ENCODE peak calls at places on chromosomes 12 and 14, in five cellular contexts. One of them, this sample, is unnamed.

GRCh38 chr14:22071001-22071400 is 397.4 kb upstream of the OR4E1 start:
- DNase-seq in upper lobe of right lung: no peak
- DNase-seq in colonic mucosa: no peak
- DNase-seq in endothelial cell of umbilical vein: no peak
- DNase-seq in pancreas: no peak
- DNase-seq in this sample: no peak

GRCh38 chr12:67046062-67046461 is 223.1 kb upstream of the CAND1 start:
- DNase-seq in upper lobe of right lung: no peak
- DNase-seq in colonic mucosa: no peak
- DNase-seq in endothelial cell of umbilical vein: no peak
- DNase-seq in pancreas: no peak
- DNase-seq in this sample: no peak

GRCh38 chr14:65222434-65222833 is 120.1 kb upstream of the MAX start:
- DNase-seq in upper lobe of right lung: peak; percentile 73
- DNase-seq in colonic mucosa: peak; percentile 77
- DNase-seq in endothelial cell of umbilical vein: peak; percentile 80
- DNase-seq in pancreas: peak; percentile 51
- DNase-seq in this sample: peak; percentile 46

GRCh38 chr12:57215668-57216013 is 953 bp upstream of the NXPH4 start:
- DNase-seq in upper lobe of right lung: no peak
- DNase-seq in colonic mucosa: no peak
- DNase-seq in endothelial cell of umbilical vein: no peak
- DNase-seq in pancreas: no peak
- DNase-seq in this sample: no peak

GRCh38 chr14:23435540-23436326 is at the start of gene MYH7:
- DNase-seq in upper lobe of right lung: no peak
- DNase-seq in colonic mucosa: no peak
- DNase-seq in endothelial cell of umbilical vein: no peak
- DNase-seq in pancreas: no peak
- DNase-seq in this sample: no peak

GRCh38 chr12:15963271-15963670 is 52.1 kb downstream of the DERA start:
- DNase-seq in upper lobe of right lung: no peak
- DNase-seq in colonic mucosa: no peak
- DNase-seq in endothelial cell of umbilical vein: peak; percentile 29
- DNase-seq in pancreas: no peak
- DNase-seq in this sample: no peak

GRCh38 chr14:69997849-69998248 is 118.6 kb downstream of the SMOC1 start:
- DNase-seq in upper lobe of right lung: no peak
- DNase-seq in colonic mucosa: no peak
- DNase-seq in endothelial cell of umbilical vein: peak; percentile 83
- DNase-seq in pancreas: peak; percentile 70
- DNase-seq in this sample: peak; percentile 54

GRCh38 chr12:108747563-108747962 is 16.2 kb upstream of the CORO1C start:
- DNase-seq in upper lobe of right lung: peak; percentile 6
- DNase-seq in colonic mucosa: no peak
- DNase-seq in endothelial cell of umbilical vein: no peak
- DNase-seq in pancreas: no peak
- DNase-seq in this sample: no peak

GRCh38 chr14:95519699-95520098 is 3.2 kb upstream of the SYNE3 start:
- DNase-seq in upper lobe of right lung: no peak
- DNase-seq in colonic mucosa: peak; percentile 69
- DNase-seq in endothelial cell of umbilical vein: peak; percentile 81
- DNase-seq in pancreas: no peak
- DNase-seq in this sample: peak; percentile 47

GRCh38 chr14:32762886-32763285 is 175.8 kb upstream of the NPAS3 start:
- DNase-seq in upper lobe of right lung: no peak
- DNase-seq in colonic mucosa: no peak
- DNase-seq in endothelial cell of umbilical vein: no peak
- DNase-seq in pancreas: no peak
- DNase-seq in this sample: no peak

GRCh38 chr14:80587096-80587724 is 354.3 kb downstream of the CEP128 start:
- DNase-seq in upper lobe of right lung: no peak
- DNase-seq in colonic mucosa: no peak
- DNase-seq in endothelial cell of umbilical vein: peak; percentile 48
- DNase-seq in pancreas: no peak
- DNase-seq in this sample: no peak

GRCh38 chr12:84601483-84601882 is 311.1 kb downstream of the SLC6A15 start:
- DNase-seq in upper lobe of right lung: no peak
- DNase-seq in colonic mucosa: no peak
- DNase-seq in endothelial cell of umbilical vein: no peak
- DNase-seq in pancreas: no peak
- DNase-seq in this sample: no peak

GRCh38 chr12:27549231-27549800 is 25.3 kb downstream of the PPFIBP1 start:
- DNase-seq in upper lobe of right lung: no peak
- DNase-seq in colonic mucosa: no peak
- DNase-seq in endothelial cell of umbilical vein: peak; percentile 91
- DNase-seq in pancreas: no peak
- DNase-seq in this sample: no peak

GRCh38 chr14:68380304-68380840 is 412.5 kb downstream of the ZFP36L1 start:
- DNase-seq in upper lobe of right lung: no peak
- DNase-seq in colonic mucosa: no peak
- DNase-seq in endothelial cell of umbilical vein: no peak
- DNase-seq in pancreas: no peak
- DNase-seq in this sample: no peak

GRCh38 chr14:75562048-75562447 is 16.4 kb upstream of the FLVCR2 start:
- DNase-seq in upper lobe of right lung: no peak
- DNase-seq in colonic mucosa: no peak
- DNase-seq in endothelial cell of umbilical vein: no peak
- DNase-seq in pancreas: no peak
- DNase-seq in this sample: no peak

GRCh38 chr12:8709124-8709830 is 11.5 kb downstream of the RIMKLB start:
- DNase-seq in upper lobe of right lung: no peak
- DNase-seq in colonic mucosa: peak; percentile 31
- DNase-seq in endothelial cell of umbilical vein: peak; percentile 60
- DNase-seq in pancreas: no peak
- DNase-seq in this sample: no peak

GRCh38 chr12:45543887-45544286 is 185.6 kb upstream of the ARID2 start:
- DNase-seq in upper lobe of right lung: no peak
- DNase-seq in colonic mucosa: peak; percentile 56
- DNase-seq in endothelial cell of umbilical vein: peak; percentile 79
- DNase-seq in pancreas: peak; percentile 28
- DNase-seq in this sample: peak; percentile 9

DNA sequence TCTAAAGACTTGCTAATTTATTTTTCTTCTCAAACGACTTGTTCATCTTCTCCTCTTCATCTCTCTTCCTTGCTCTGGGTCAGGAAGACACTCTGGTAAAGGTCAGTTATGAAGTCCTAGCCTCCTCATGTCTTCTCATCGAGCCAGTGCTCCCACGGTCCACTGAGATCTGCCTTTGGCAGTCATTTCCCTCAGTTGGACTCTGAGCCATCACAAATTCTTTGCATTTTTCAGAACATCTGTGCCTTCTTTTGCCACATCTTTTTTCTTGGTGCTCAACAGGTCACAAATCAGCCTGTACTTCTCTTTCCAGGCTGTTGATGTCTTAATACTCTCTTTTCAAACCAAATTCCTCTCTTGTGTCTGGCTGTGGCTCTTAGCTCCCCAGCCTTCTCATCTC is 49.7 kb downstream of the IGF1 start:
- DNase-seq in upper lobe of right lung: no peak
- DNase-seq in colonic mucosa: no peak
- DNase-seq in endothelial cell of umbilical vein: no peak
- DNase-seq in pancreas: no peak
- DNase-seq in this sample: no peak
- H3K4me1 ChIP-seq in upper lobe of right lung: peaks cover 4% of the 10 kb centered on the region
- H3K4me1 ChIP-seq in colonic mucosa: no peaks in the 10 kb centered on the region
- H3K4me1 ChIP-seq in endothelial cell of umbilical vein: no peaks in the 10 kb centered on the region
- H3K4me1 ChIP-seq in pancreas: no peaks in the 10 kb centered on the region
- H3K4me1 ChIP-seq in this sample: peaks cover 9% of the 10 kb centered on the region

GRCh38 chr12:120247621-120248030 is 17.9 kb downstream of the PXN start:
- DNase-seq in upper lobe of right lung: no peak
- DNase-seq in colonic mucosa: no peak
- DNase-seq in endothelial cell of umbilical vein: no peak
- DNase-seq in pancreas: no peak
- DNase-seq in this sample: no peak

GRCh38 chr12:120249266-120249874 is 16.2 kb downstream of the PXN start:
- DNase-seq in upper lobe of right lung: no peak
- DNase-seq in colonic mucosa: no peak
- DNase-seq in endothelial cell of umbilical vein: peak; percentile 14
- DNase-seq in pancreas: no peak
- DNase-seq in this sample: no peak

GRCh38 chr12:120249875-120250795 is 15.4 kb downstream of the PXN start:
- DNase-seq in upper lobe of right lung: no peak
- DNase-seq in colonic mucosa: no peak
- DNase-seq in endothelial cell of umbilical vein: peak; percentile 53
- DNase-seq in pancreas: no peak
- DNase-seq in this sample: peak; percentile 50

GRCh38 chr12:120254809-120255208 is 10.7 kb downstream of the PXN start:
- DNase-seq in upper lobe of right lung: no peak
- DNase-seq in colonic mucosa: no peak
- DNase-seq in endothelial cell of umbilical vein: peak; percentile 90
- DNase-seq in pancreas: no peak
- DNase-seq in this sample: no peak

GRCh38 chr12:120252071-120252906 is 13.2 kb downstream of the PXN start:
- DNase-seq in upper lobe of right lung: no peak
- DNase-seq in colonic mucosa: no peak
- DNase-seq in endothelial cell of umbilical vein: peak; percentile 1
- DNase-seq in pancreas: no peak
- DNase-seq in this sample: no peak
- H3K4me1 ChIP-seq in upper lobe of right lung: peaks cover 87% of the 10 kb centered on the region
- H3K4me1 ChIP-seq in colonic mucosa: no peaks in the 10 kb centered on the region
- H3K4me1 ChIP-seq in endothelial cell of umbilical vein: peaks cover 68% of the 10 kb centered on the region
- H3K4me1 ChIP-seq in pancreas: peaks cover 9% of the 10 kb centered on the region
- H3K4me1 ChIP-seq in this sample: peaks cover 74% of the 10 kb centered on the region

GRCh38 chr14:99579903-99580570 is 24.0 kb downstream of the CCDC85C start:
- DNase-seq in upper lobe of right lung: peak; percentile 83
- DNase-seq in colonic mucosa: peak; percentile 81
- DNase-seq in endothelial cell of umbilical vein: peak; percentile 41
- DNase-seq in pancreas: peak; percentile 35
- DNase-seq in this sample: peak; percentile 83

GRCh38 chr14:99581371-99581770 is 22.6 kb downstream of the CCDC85C start:
- DNase-seq in upper lobe of right lung: no peak
- DNase-seq in colonic mucosa: no peak
- DNase-seq in endothelial cell of umbilical vein: no peak
- DNase-seq in pancreas: no peak
- DNase-seq in this sample: no peak

GRCh38 chr14:99576761-99577705 is 27.0 kb downstream of the CCDC85C start:
- DNase-seq in upper lobe of right lung: no peak
- DNase-seq in colonic mucosa: no peak
- DNase-seq in endothelial cell of umbilical vein: no peak
- DNase-seq in pancreas: no peak
- DNase-seq in this sample: peak; percentile 40

GRCh38 chr14:99578541-99579044 is 25.4 kb downstream of the CCDC85C start:
- DNase-seq in upper lobe of right lung: no peak
- DNase-seq in colonic mucosa: no peak
- DNase-seq in endothelial cell of umbilical vein: no peak
- DNase-seq in pancreas: no peak
- DNase-seq in this sample: no peak

DNA sequence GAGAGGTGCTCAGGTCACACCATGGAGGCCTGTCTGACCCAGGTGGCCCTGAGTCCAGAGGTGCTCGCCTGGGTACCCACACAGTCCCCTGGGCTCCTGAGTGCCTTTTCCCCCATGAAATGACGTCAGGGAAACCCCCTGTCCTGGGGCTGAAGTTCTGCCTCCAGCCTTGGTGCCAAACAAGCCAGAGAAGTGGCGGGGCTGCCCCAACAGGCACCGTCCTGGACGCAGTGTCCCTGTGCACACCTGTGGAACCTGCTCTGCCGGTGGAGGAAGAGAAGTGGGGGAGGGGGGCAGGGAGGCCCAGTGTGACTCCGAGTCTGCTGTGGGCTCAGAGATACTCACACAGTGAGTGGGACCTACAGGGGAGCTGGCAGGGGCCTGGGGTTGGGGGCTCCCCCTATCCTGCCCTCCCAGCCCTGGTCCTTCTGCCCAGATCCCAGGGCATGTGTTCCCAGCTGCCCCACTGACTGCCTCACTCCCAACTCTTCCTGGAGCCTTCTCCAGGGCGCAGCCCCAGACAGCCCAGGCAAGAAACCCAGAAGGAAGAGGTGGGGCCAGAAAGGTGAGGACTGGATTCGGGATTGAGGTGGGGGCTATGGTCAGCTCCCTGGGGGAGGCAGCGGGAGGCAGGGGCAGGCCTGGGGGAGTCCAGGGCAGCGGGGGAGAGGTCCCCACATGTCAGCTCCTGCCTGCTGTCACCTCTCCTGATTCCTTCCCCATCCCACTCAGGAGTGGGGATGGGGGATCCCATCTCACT is 24.8 kb downstream of the CCDC85C start:
- DNase-seq in upper lobe of right lung: peak; percentile 91
- DNase-seq in colonic mucosa: peak; percentile 86
- DNase-seq in endothelial cell of umbilical vein: no peak
- DNase-seq in pancreas: peak; percentile 88
- DNase-seq in this sample: peak; percentile 95
- H3K4me1 ChIP-seq in upper lobe of right lung: peaks cover 37% of the 10 kb centered on the region
- H3K4me1 ChIP-seq in colonic mucosa: peaks cover 43% of the 10 kb centered on the region
- H3K4me1 ChIP-seq in endothelial cell of umbilical vein: peaks cover 4% of the 10 kb centered on the region
- H3K4me1 ChIP-seq in pancreas: peaks cover 45% of the 10 kb centered on the region
- H3K4me1 ChIP-seq in this sample: peaks cover 56% of the 10 kb centered on the region

GRCh38 chr12:49744363-49744885 is 3.1 kb downstream of the TMBIM6 start:
- DNase-seq in upper lobe of right lung: no peak
- DNase-seq in colonic mucosa: no peak
- DNase-seq in endothelial cell of umbilical vein: no peak
- DNase-seq in pancreas: no peak
- DNase-seq in this sample: no peak
- H3K4me1 ChIP-seq in upper lobe of right lung: peaks cover 44% of the 10 kb centered on the region
- H3K4me1 ChIP-seq in colonic mucosa: peaks cover 4% of the 10 kb centered on the region
- H3K4me1 ChIP-seq in endothelial cell of umbilical vein: peaks cover 11% of the 10 kb centered on the region
- H3K4me1 ChIP-seq in pancreas: peaks cover 25% of the 10 kb centered on the region
- H3K4me1 ChIP-seq in this sample: peaks cover 39% of the 10 kb centered on the region

This sample was measured in thyroid gland.